ENCODE peak calls at places on chromosomes 3 and 15, in seven cellular contexts. One of them, this sample, is unnamed.

GRCh38 chr15:74545061-74545460 is 4.0 kb downstream of the ARID3B start:
- DNase-seq in activated T-helper 1 cell treated with anti-CD3 and anti-CD28 coated beads, Interleukin-12 subunit alpha, Interleukin-12 subunit beta, Interleukin-2, Interleukin-4 antibody, amounts not matched to agents 30 ng/mL and 10 ng/mL and 1 ng/mL, durations not matched to agents 14 hours and 24 hours and 36 hours: no peak
- DNase-seq in T-helper 2 cell: no peak
- DNase-seq in activated CD4-positive, alpha-beta T cell treated with anti-CD3 and anti-CD28 coated beads, Interleukin-2, amount 10 ng/mL, durations not matched to agents 7 days and 5 days: no peak
- DNase-seq in GM03348: no peak
- DNase-seq in stimulated activated effector memory CD8-positive, alpha-beta T cell treated with anti-CD3 and anti-CD28 coated beads, Interleukin-12 subunit alpha, Interleukin-12 subunit beta, amount 100 ng/mL, for 72 hours: no peak
- DNase-seq in psoas muscle: no peak
- DNase-seq in this sample: no peak

GRCh38 chr3:50324351-50325144 is 2.0 kb upstream of the HYAL2 start:
- DNase-seq in activated T-helper 1 cell treated with anti-CD3 and anti-CD28 coated beads, Interleukin-12 subunit alpha, Interleukin-12 subunit beta, Interleukin-2, Interleukin-4 antibody, amounts not matched to agents 30 ng/mL and 10 ng/mL and 1 ng/mL, durations not matched to agents 14 hours and 24 hours and 36 hours: peak
- DNase-seq in T-helper 2 cell: peak
- DNase-seq in activated CD4-positive, alpha-beta T cell treated with anti-CD3 and anti-CD28 coated beads, Interleukin-2, amount 10 ng/mL, durations not matched to agents 7 days and 5 days: peak
- DNase-seq in GM03348: peak
- DNase-seq in stimulated activated effector memory CD8-positive, alpha-beta T cell treated with anti-CD3 and anti-CD28 coated beads, Interleukin-12 subunit alpha, Interleukin-12 subunit beta, amount 100 ng/mL, for 72 hours: peak
- DNase-seq in psoas muscle: peak
- DNase-seq in this sample: peak

GRCh38 chr15:35540885-35541284 is 5.1 kb downstream of the DPH6 start:
- DNase-seq in activated T-helper 1 cell treated with anti-CD3 and anti-CD28 coated beads, Interleukin-12 subunit alpha, Interleukin-12 subunit beta, Interleukin-2, Interleukin-4 antibody, amounts not matched to agents 30 ng/mL and 10 ng/mL and 1 ng/mL, durations not matched to agents 14 hours and 24 hours and 36 hours: no peak
- DNase-seq in T-helper 2 cell: no peak
- DNase-seq in activated CD4-positive, alpha-beta T cell treated with anti-CD3 and anti-CD28 coated beads, Interleukin-2, amount 10 ng/mL, durations not matched to agents 7 days and 5 days: no peak
- DNase-seq in GM03348: peak
- DNase-seq in stimulated activated effector memory CD8-positive, alpha-beta T cell treated with anti-CD3 and anti-CD28 coated beads, Interleukin-12 subunit alpha, Interleukin-12 subunit beta, amount 100 ng/mL, for 72 hours: no peak
- DNase-seq in psoas muscle: no peak
- DNase-seq in this sample: no peak

GRCh38 chr15:80403712-80404056 is 498 bp upstream of the ARNT2 start:
- DNase-seq in activated T-helper 1 cell treated with anti-CD3 and anti-CD28 coated beads, Interleukin-12 subunit alpha, Interleukin-12 subunit beta, Interleukin-2, Interleukin-4 antibody, amounts not matched to agents 30 ng/mL and 10 ng/mL and 1 ng/mL, durations not matched to agents 14 hours and 24 hours and 36 hours: no peak
- DNase-seq in T-helper 2 cell: no peak
- DNase-seq in activated CD4-positive, alpha-beta T cell treated with anti-CD3 and anti-CD28 coated beads, Interleukin-2, amount 10 ng/mL, durations not matched to agents 7 days and 5 days: no peak
- DNase-seq in GM03348: no peak
- DNase-seq in stimulated activated effector memory CD8-positive, alpha-beta T cell treated with anti-CD3 and anti-CD28 coated beads, Interleukin-12 subunit alpha, Interleukin-12 subunit beta, amount 100 ng/mL, for 72 hours: no peak
- DNase-seq in psoas muscle: peak
- DNase-seq in this sample: no peak

GRCh38 chr3:8371085-8371551 is 130.5 kb upstream of the LMCD1 start:
- DNase-seq in activated T-helper 1 cell treated with anti-CD3 and anti-CD28 coated beads, Interleukin-12 subunit alpha, Interleukin-12 subunit beta, Interleukin-2, Interleukin-4 antibody, amounts not matched to agents 30 ng/mL and 10 ng/mL and 1 ng/mL, durations not matched to agents 14 hours and 24 hours and 36 hours: no peak
- DNase-seq in T-helper 2 cell: no peak
- DNase-seq in activated CD4-positive, alpha-beta T cell treated with anti-CD3 and anti-CD28 coated beads, Interleukin-2, amount 10 ng/mL, durations not matched to agents 7 days and 5 days: no peak
- DNase-seq in GM03348: peak
- DNase-seq in stimulated activated effector memory CD8-positive, alpha-beta T cell treated with anti-CD3 and anti-CD28 coated beads, Interleukin-12 subunit alpha, Interleukin-12 subunit beta, amount 100 ng/mL, for 72 hours: no peak
- DNase-seq in psoas muscle: no peak
- DNase-seq in this sample: no peak

GRCh38 chr3:115836944-115837343 is 213.6 kb downstream of the GAP43 start:
- DNase-seq in activated T-helper 1 cell treated with anti-CD3 and anti-CD28 coated beads, Interleukin-12 subunit alpha, Interleukin-12 subunit beta, Interleukin-2, Interleukin-4 antibody, amounts not matched to agents 30 ng/mL and 10 ng/mL and 1 ng/mL, durations not matched to agents 14 hours and 24 hours and 36 hours: no peak
- DNase-seq in T-helper 2 cell: peak
- DNase-seq in activated CD4-positive, alpha-beta T cell treated with anti-CD3 and anti-CD28 coated beads, Interleukin-2, amount 10 ng/mL, durations not matched to agents 7 days and 5 days: no peak
- DNase-seq in GM03348: peak
- DNase-seq in stimulated activated effector memory CD8-positive, alpha-beta T cell treated with anti-CD3 and anti-CD28 coated beads, Interleukin-12 subunit alpha, Interleukin-12 subunit beta, amount 100 ng/mL, for 72 hours: no peak
- DNase-seq in psoas muscle: no peak
- DNase-seq in this sample: no peak

GRCh38 chr3:10304905-10305304 is 12.2 kb upstream of the GHRL start:
- DNase-seq in activated T-helper 1 cell treated with anti-CD3 and anti-CD28 coated beads, Interleukin-12 subunit alpha, Interleukin-12 subunit beta, Interleukin-2, Interleukin-4 antibody, amounts not matched to agents 30 ng/mL and 10 ng/mL and 1 ng/mL, durations not matched to agents 14 hours and 24 hours and 36 hours: no peak
- DNase-seq in T-helper 2 cell: no peak
- DNase-seq in activated CD4-positive, alpha-beta T cell treated with anti-CD3 and anti-CD28 coated beads, Interleukin-2, amount 10 ng/mL, durations not matched to agents 7 days and 5 days: no peak
- DNase-seq in GM03348: no peak
- DNase-seq in stimulated activated effector memory CD8-positive, alpha-beta T cell treated with anti-CD3 and anti-CD28 coated beads, Interleukin-12 subunit alpha, Interleukin-12 subunit beta, amount 100 ng/mL, for 72 hours: no peak
- DNase-seq in psoas muscle: no peak
- DNase-seq in this sample: no peak

GRCh38 chr3:177729939-177730700 is 532.8 kb upstream of the TBL1XR1 start:
- DNase-seq in activated T-helper 1 cell treated with anti-CD3 and anti-CD28 coated beads, Interleukin-12 subunit alpha, Interleukin-12 subunit beta, Interleukin-2, Interleukin-4 antibody, amounts not matched to agents 30 ng/mL and 10 ng/mL and 1 ng/mL, durations not matched to agents 14 hours and 24 hours and 36 hours: no peak
- DNase-seq in T-helper 2 cell: no peak
- DNase-seq in activated CD4-positive, alpha-beta T cell treated with anti-CD3 and anti-CD28 coated beads, Interleukin-2, amount 10 ng/mL, durations not matched to agents 7 days and 5 days: no peak
- DNase-seq in GM03348: no peak
- DNase-seq in stimulated activated effector memory CD8-positive, alpha-beta T cell treated with anti-CD3 and anti-CD28 coated beads, Interleukin-12 subunit alpha, Interleukin-12 subunit beta, amount 100 ng/mL, for 72 hours: no peak
- DNase-seq in psoas muscle: peak
- DNase-seq in this sample: no peak

GRCh38 chr3:124315215-124316033 is 323.5 kb upstream of the ROPN1 start:
- DNase-seq in activated T-helper 1 cell treated with anti-CD3 and anti-CD28 coated beads, Interleukin-12 subunit alpha, Interleukin-12 subunit beta, Interleukin-2, Interleukin-4 antibody, amounts not matched to agents 30 ng/mL and 10 ng/mL and 1 ng/mL, durations not matched to agents 14 hours and 24 hours and 36 hours: no peak
- DNase-seq in T-helper 2 cell: no peak
- DNase-seq in activated CD4-positive, alpha-beta T cell treated with anti-CD3 and anti-CD28 coated beads, Interleukin-2, amount 10 ng/mL, durations not matched to agents 7 days and 5 days: no peak
- DNase-seq in GM03348: peak
- DNase-seq in stimulated activated effector memory CD8-positive, alpha-beta T cell treated with anti-CD3 and anti-CD28 coated beads, Interleukin-12 subunit alpha, Interleukin-12 subunit beta, amount 100 ng/mL, for 72 hours: no peak
- DNase-seq in psoas muscle: no peak
- DNase-seq in this sample: no peak

GRCh38 chr3:138944842-138945645 is 1.9 kb downstream of the FOXL2 start:
- DNase-seq in activated T-helper 1 cell treated with anti-CD3 and anti-CD28 coated beads, Interleukin-12 subunit alpha, Interleukin-12 subunit beta, Interleukin-2, Interleukin-4 antibody, amounts not matched to agents 30 ng/mL and 10 ng/mL and 1 ng/mL, durations not matched to agents 14 hours and 24 hours and 36 hours: no peak
- DNase-seq in T-helper 2 cell: peak
- DNase-seq in activated CD4-positive, alpha-beta T cell treated with anti-CD3 and anti-CD28 coated beads, Interleukin-2, amount 10 ng/mL, durations not matched to agents 7 days and 5 days: no peak
- DNase-seq in GM03348: no peak
- DNase-seq in stimulated activated effector memory CD8-positive, alpha-beta T cell treated with anti-CD3 and anti-CD28 coated beads, Interleukin-12 subunit alpha, Interleukin-12 subunit beta, amount 100 ng/mL, for 72 hours: no peak
- DNase-seq in psoas muscle: no peak
- DNase-seq in this sample: no peak

GRCh38 chr15:45442497-45443135 is 64.3 kb upstream of the GATM start:
- DNase-seq in activated T-helper 1 cell treated with anti-CD3 and anti-CD28 coated beads, Interleukin-12 subunit alpha, Interleukin-12 subunit beta, Interleukin-2, Interleukin-4 antibody, amounts not matched to agents 30 ng/mL and 10 ng/mL and 1 ng/mL, durations not matched to agents 14 hours and 24 hours and 36 hours: no peak
- DNase-seq in T-helper 2 cell: no peak
- DNase-seq in activated CD4-positive, alpha-beta T cell treated with anti-CD3 and anti-CD28 coated beads, Interleukin-2, amount 10 ng/mL, durations not matched to agents 7 days and 5 days: no peak
- DNase-seq in GM03348: peak
- DNase-seq in stimulated activated effector memory CD8-positive, alpha-beta T cell treated with anti-CD3 and anti-CD28 coated beads, Interleukin-12 subunit alpha, Interleukin-12 subunit beta, amount 100 ng/mL, for 72 hours: no peak
- DNase-seq in psoas muscle: no peak
- DNase-seq in this sample: no peak

GRCh38 chr3:159458010-159458409 is 530.6 kb upstream of the IL12A start:
- DNase-seq in activated T-helper 1 cell treated with anti-CD3 and anti-CD28 coated beads, Interleukin-12 subunit alpha, Interleukin-12 subunit beta, Interleukin-2, Interleukin-4 antibody, amounts not matched to agents 30 ng/mL and 10 ng/mL and 1 ng/mL, durations not matched to agents 14 hours and 24 hours and 36 hours: no peak
- DNase-seq in T-helper 2 cell: no peak
- DNase-seq in activated CD4-positive, alpha-beta T cell treated with anti-CD3 and anti-CD28 coated beads, Interleukin-2, amount 10 ng/mL, durations not matched to agents 7 days and 5 days: no peak
- DNase-seq in GM03348: peak
- DNase-seq in stimulated activated effector memory CD8-positive, alpha-beta T cell treated with anti-CD3 and anti-CD28 coated beads, Interleukin-12 subunit alpha, Interleukin-12 subunit beta, amount 100 ng/mL, for 72 hours: no peak
- DNase-seq in psoas muscle: no peak
- DNase-seq in this sample: no peak

GRCh38 chr3:29275309-29275708 is 5.6 kb upstream of the RBMS3 start:
- DNase-seq in activated T-helper 1 cell treated with anti-CD3 and anti-CD28 coated beads, Interleukin-12 subunit alpha, Interleukin-12 subunit beta, Interleukin-2, Interleukin-4 antibody, amounts not matched to agents 30 ng/mL and 10 ng/mL and 1 ng/mL, durations not matched to agents 14 hours and 24 hours and 36 hours: no peak
- DNase-seq in T-helper 2 cell: no peak
- DNase-seq in activated CD4-positive, alpha-beta T cell treated with anti-CD3 and anti-CD28 coated beads, Interleukin-2, amount 10 ng/mL, durations not matched to agents 7 days and 5 days: no peak
- DNase-seq in GM03348: no peak
- DNase-seq in stimulated activated effector memory CD8-positive, alpha-beta T cell treated with anti-CD3 and anti-CD28 coated beads, Interleukin-12 subunit alpha, Interleukin-12 subunit beta, amount 100 ng/mL, for 72 hours: no peak
- DNase-seq in psoas muscle: no peak
- DNase-seq in this sample: no peak

GRCh38 chr3:113685956-113686721 is 10.3 kb downstream of the USF3 start:
- DNase-seq in activated T-helper 1 cell treated with anti-CD3 and anti-CD28 coated beads, Interleukin-12 subunit alpha, Interleukin-12 subunit beta, Interleukin-2, Interleukin-4 antibody, amounts not matched to agents 30 ng/mL and 10 ng/mL and 1 ng/mL, durations not matched to agents 14 hours and 24 hours and 36 hours: no peak
- DNase-seq in T-helper 2 cell: no peak
- DNase-seq in activated CD4-positive, alpha-beta T cell treated with anti-CD3 and anti-CD28 coated beads, Interleukin-2, amount 10 ng/mL, durations not matched to agents 7 days and 5 days: no peak
- DNase-seq in GM03348: peak
- DNase-seq in stimulated activated effector memory CD8-positive, alpha-beta T cell treated with anti-CD3 and anti-CD28 coated beads, Interleukin-12 subunit alpha, Interleukin-12 subunit beta, amount 100 ng/mL, for 72 hours: no peak
- DNase-seq in psoas muscle: no peak
- DNase-seq in this sample: no peak

This sample was measured in naive thymus-derived CD8-positive, alpha-beta T cell.